ENCODE peak calls at places on chromosome 9, in nine cellular contexts. U is fibroblast of mammary gland, N is progenitor cell of endocrine pancreas, K is foreskin fibroblast, X is heart right ventricle, O is C1 segment of cervical spinal cord, V is HS-27A, E is RWPE1, P is H54. Q is an unnamed sample.
A peak's percentile ranks its signal among the peaks of the same experiment; 100 is the strongest.

GRCh38 chr9:36314740-36315139 is 56.5 kb upstream of the GNE start:
- DNase-seq in U (no peak), N (no peak), K (no peak), X (no peak), O (no peak), V (no peak), E (no peak), P (no peak), Q (no peak)

GRCh38 chr9:112819635-112820496 is 69.3 kb downstream of the SNX30 start:
- DNase-seq in U (peak; percentile 81), N (no peak), K (peak; percentile 55), X (peak; percentile 38), O (no peak), V (peak; percentile 11), E (peak; percentile 63), P (peak; percentile 38), Q (no peak)

GRCh38 chr9:134400283-134400682 is 74.0 kb downstream of the RXRA start:
- DNase-seq in U (no peak), N (no peak), K (no peak), X (no peak), O (no peak), V (no peak), E (no peak), P (no peak), Q (no peak)

GRCh38 chr9:132074736-132075135 is 4.9 kb downstream of the MED27 start:
- DNase-seq in U (peak; percentile 80), N (no peak), K (peak; percentile 65), X (no peak), O (no peak), V (no peak), E (no peak), P (no peak), Q (no peak)

GRCh38 chr9:97518909-97519307 is 17.4 kb downstream of the TMOD1 start:
- DNase-seq in U (peak; percentile 84), N (no peak), K (peak; percentile 76), X (no peak), O (no peak), V (no peak), E (peak; percentile 71), P (peak; percentile 97), Q (no peak)

GRCh38 chr9:128078504-128079434 is 10.7 kb downstream of the SLC25A25 start:
- DNase-seq in U (peak; percentile 53), N (no peak), K (no peak), X (no peak), O (no peak), V (no peak), E (peak; percentile 62), P (peak; percentile 66), Q (no peak)

GRCh38 chr9:109816490-109816889 is 36.5 kb downstream of the PALM2AKAP2 start:
- DNase-seq in U (peak; percentile 100), N (no peak), K (peak; percentile 99), X (no peak), O (no peak), V (peak; percentile 98), E (peak; percentile 95), P (peak; percentile 90), Q (no peak)

GRCh38 chr9:5529683-5530221 is 19.4 kb downstream of the PDCD1LG2 start:
- DNase-seq in U (no peak), N (no peak), K (no peak), X (no peak), O (no peak), V (no peak), E (no peak), P (no peak), Q (no peak)

GRCh38 chr9:111161015-111161415 is 122.7 kb upstream of the LPAR1 start:
- DNase-seq in U (peak; percentile 97), N (no peak), K (peak; percentile 82), X (no peak), O (no peak), V (peak; percentile 31), E (no peak), P (no peak), Q (no peak)

GRCh38 chr9:87694236-87694755 is 31.6 kb upstream of the CTSL start:
- DNase-seq in U (no peak), N (no peak), K (no peak), X (no peak), O (no peak), V (no peak), E (no peak), P (no peak), Q (no peak)

GRCh38 chr9:137800196-137801022 is 77.2 kb upstream of the CACNA1B start:
- DNase-seq in U (no peak), N (no peak), K (no peak), X (no peak), O (no peak), V (no peak), E (no peak), P (no peak), Q (no peak)

GRCh38 chr9:38036359-38037084 is 32.5 kb downstream of the SHB start:
- DNase-seq in U (peak; percentile 79), N (no peak), K (peak; percentile 88), X (no peak), O (no peak), V (no peak), E (no peak), P (no peak), Q (no peak)

GRCh38 chr9:74147906-74148305 is 349.2 kb upstream of the RORB start:
- DNase-seq in U (peak; percentile 1), N (no peak), K (no peak), X (no peak), O (no peak), V (no peak), E (no peak), P (no peak), Q (no peak)

GRCh38 chr9:13351768-13352386 is 72.4 kb upstream of the MPDZ start:
- DNase-seq in U (peak; percentile 74), N (no peak), K (peak; percentile 17), X (no peak), O (no peak), V (no peak), E (peak; percentile 16), P (no peak), Q (no peak)

GRCh38 chr9:3502560-3503398 is 23.0 kb downstream of the RFX3 start:
- DNase-seq in U (peak; percentile 10), N (no peak), K (no peak), X (no peak), O (no peak), V (no peak), E (no peak), P (no peak), Q (no peak)

GRCh38 chr9:36592801-36593583 is 20.3 kb downstream of the MELK start:
- DNase-seq in U (no peak), N (no peak), K (no peak), X (no peak), O (no peak), V (no peak), E (no peak), P (no peak), Q (no peak)

GRCh38 chr9:108588246-108588645 is 267.5 kb downstream of the ACTL7B start:
- DNase-seq in U (no peak), N (no peak), K (no peak), X (no peak), O (no peak), V (no peak), E (no peak), P (no peak), Q (no peak)

GRCh38 chr9:17600962-17601593 is 22.2 kb downstream of the SH3GL2 start:
- DNase-seq in U (peak; percentile 25), N (no peak), K (no peak), X (no peak), O (no peak), V (no peak), E (no peak), P (no peak), Q (no peak)

GRCh38 chr9:120574473-120574872 is 5.5 kb downstream of the CDK5RAP2 start:
- DNase-seq in U (no peak), N (no peak), K (no peak), X (no peak), O (no peak), V (no peak), E (no peak), P (no peak), Q (no peak)

GRCh38 chr9:2701070-2701469 is 16.2 kb upstream of the KCNV2 start:
- DNase-seq in U (no peak), N (no peak), K (no peak), X (no peak), O (no peak), V (no peak), E (no peak), P (no peak), Q (no peak)

GRCh38 chr9:132430998-132431397 is 21.0 kb downstream of the CFAP77 start:
- DNase-seq in U (no peak), N (no peak), K (no peak), X (no peak), O (no peak), V (no peak), E (no peak), P (no peak), Q (no peak)

GRCh38 chr9:19184144-19184917 is 46.2 kb upstream of the DENND4C start:
- DNase-seq in U (peak; percentile 96), N (no peak), K (peak; percentile 96), X (peak; percentile 50), O (peak; percentile 8), V (peak; percentile 49), E (peak; percentile 72), P (peak; percentile 74), Q (peak; percentile 69)

GRCh38 chr9:19935422-19935821 is 146.6 kb upstream of the SLC24A2 start:
- DNase-seq in U (no peak), N (no peak), K (no peak), X (no peak), O (no peak), V (no peak), E (no peak), P (no peak), Q (no peak)

GRCh38 chr9:27485158-27485557 is 38.9 kb upstream of the IFNK start:
- DNase-seq in U (no peak), N (no peak), K (no peak), X (no peak), O (no peak), V (no peak), E (no peak), P (no peak), Q (no peak)

GRCh38 chr9:86407022-86407421 is 52.8 kb upstream of the TUT7 start:
- DNase-seq in U (peak; percentile 85), N (no peak), K (peak; percentile 71), X (no peak), O (no peak), V (no peak), E (peak; percentile 71), P (peak; percentile 55), Q (no peak)

Q was measured in activated T-helper 2 cell treated with anti-CD3 and anti-CD28 coated beads, Interferon-gamma antibody, Interleukin-2, Interleukin-4, amounts not matched to agents 10 μg/mL and 5 μg/mL and 100 μg/mL, durations not matched to agents 14 hours and 24 hours and 36 hours.